ENCODE peak calls at places on chromosomes 6 and 20, in seven cellular contexts. X, T, P, G, J, V and M are unnamed samples.
A peak's percentile ranks its signal among the peaks of the same experiment; 100 is the strongest.

GRCh38 chr6:159107451-159108260 is 61.5 kb upstream of the FNDC1 start:
- DNase-seq in X (no peak), T (no peak), V (peak; percentile 32), J (no peak), G (no peak), P (no peak), M (no peak)

GRCh38 chr6:143396497-143397228 is 53.8 kb downstream of the ADAT2 start:
- DNase-seq in V (no peak), P (no peak), T (no peak), G (no peak), J (no peak), X (no peak), M (no peak)

GRCh38 chr20:62413896-62414481 is 6.9 kb upstream of the CABLES2 start:
- DNase-seq in P (no peak), T (no peak), V (no peak), G (peak; percentile 47), X (no peak), J (no peak), M (no peak)

GRCh38 chr6:101090281-101090680 is 209.2 kb upstream of the ASCC3 start:
- DNase-seq in V (no peak), J (no peak), G (no peak), T (no peak), P (no peak), X (no peak), M (no peak)

GRCh38 chr6:79750806-79751205 is 119.7 kb downstream of the SH3BGRL2 start:
- DNase-seq in J (no peak), X (no peak), G (no peak), V (no peak), P (no peak), T (no peak), M (no peak)

GRCh38 chr20:33499347-33499746 is 9.5 kb downstream of the CBFA2T2 start:
- DNase-seq in P (no peak), T (no peak), J (no peak), V (no peak), X (no peak), G (no peak), M (no peak)

GRCh38 chr20:31705598-31706597 is 16.8 kb downstream of the BCL2L1 start:
- DNase-seq in X (no peak), J (no peak), T (no peak), V (no peak), P (no peak), G (no peak), M (no peak)

GRCh38 chr20:47328841-47329448 is 27.6 kb downstream of the ZMYND8 start:
- DNase-seq in G (no peak), P (no peak), X (peak; percentile 53), J (no peak), T (no peak), V (peak; percentile 61), M (peak; percentile 78)

GRCh38 chr20:32439132-32439829 is 81.2 kb downstream of the ASXL1 start:
- DNase-seq in T (peak; percentile 13), X (no peak), G (no peak), J (no peak), V (no peak), P (no peak), M (no peak)

GRCh38 chr6:150029276-150029675 is 3.9 kb upstream of the RAET1L start:
- DNase-seq in T (no peak), X (no peak), J (no peak), P (no peak), V (no peak), G (no peak), M (no peak)

GRCh38 chr6:43172127-43173007 is 1.3 kb downstream of the SRF start:
- DNase-seq in P (peak; percentile 71), T (peak; percentile 77), G (no peak), V (peak; percentile 39), J (peak; percentile 18), X (peak; percentile 52), M (peak; percentile 74)

GRCh38 chr6:43170452-43171283 is at the start of gene SRF:
- DNase-seq in P (peak; percentile 99), J (peak; percentile 100), G (peak; percentile 67), V (peak; percentile 100), X (peak; percentile 100), T (peak; percentile 100), M (peak; percentile 99)

GRCh38 chr6:43174263-43175112 is 3.4 kb downstream of the SRF start:
- DNase-seq in P (peak; percentile 92), V (peak; percentile 97), X (peak; percentile 99), J (peak; percentile 98), G (peak; percentile 98), T (peak; percentile 99), M (peak; percentile 96)

GRCh38 chr6:43173496-43174262 is 2.6 kb downstream of the SRF start:
- DNase-seq in T (no peak), G (no peak), J (no peak), X (no peak), V (no peak), P (no peak), M (no peak)

GRCh38 chr6:43171284-43172126 is 436 bp downstream of the SRF start:
- DNase-seq in V (no peak), G (peak; percentile 75), P (peak; percentile 63), T (no peak), X (no peak), J (no peak), M (no peak)
- TF ChIP-seq POLR2A in V (no peak), G (peak; percentile 58), P (peak; percentile 66), T (no peak), X (peak; percentile 64), J (peak; percentile 58), M (peak; percentile 95)

DNA sequence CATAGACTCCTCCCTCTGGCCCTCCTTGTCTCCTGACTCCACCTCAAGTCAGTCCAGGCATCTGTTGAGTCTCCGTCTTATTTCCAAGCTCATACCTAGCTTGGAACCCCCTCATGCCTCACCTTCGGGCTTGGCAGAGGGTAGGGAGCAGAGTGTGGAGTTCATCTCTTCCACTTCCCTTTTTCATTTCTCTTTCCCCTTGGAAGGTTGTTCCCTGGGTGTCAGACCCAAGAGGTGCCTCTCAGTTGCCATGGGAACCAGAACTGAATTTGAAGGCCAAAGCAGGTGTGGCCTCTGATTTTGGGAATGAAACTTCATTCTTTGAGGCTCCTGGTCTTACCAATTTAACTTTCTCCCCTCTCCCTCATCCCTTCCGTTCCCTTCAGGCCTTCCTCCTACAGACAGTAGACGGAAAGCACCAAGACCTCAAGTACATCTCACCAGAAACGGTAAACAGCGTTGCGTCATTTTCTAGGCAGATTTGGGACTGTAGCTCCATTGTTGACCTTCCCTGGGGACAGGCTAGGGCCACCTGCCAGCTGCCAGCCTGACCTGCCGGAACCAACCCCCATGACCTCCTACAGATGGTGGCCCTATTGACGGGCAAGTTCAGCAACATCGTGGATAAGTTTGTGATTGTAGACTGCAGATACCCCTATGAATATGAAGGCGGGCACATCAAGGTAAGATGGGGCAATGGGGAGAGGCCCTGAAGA is 6.6 kb downstream of the CDC25B start:
- DNase-seq in P (no peak), J (no peak), V (no peak), T (peak; percentile 62), G (no peak), X (no peak), M (peak; percentile 91)
- H3K4me1 ChIP-seq in P (peaks cover 14% of the 10 kb centered on the region), J (peaks cover 5% of the 10 kb centered on the region), V (peaks cover 64% of the 10 kb centered on the region), T (peaks cover 9% of the 10 kb centered on the region), G (peaks cover 87% of the 10 kb centered on the region), X (peaks cover 31% of the 10 kb centered on the region), M (no peaks in the 10 kb centered on the region)

GRCh38 chr20:21384308-21384892 is 12.9 kb downstream of the NKX2-4 start:
- DNase-seq in V (no peak), X (no peak), J (no peak), T (no peak), G (no peak), P (no peak), M (no peak)
- TF ChIP-seq POLR2A in V (no peak), X (no peak), J (no peak), T (no peak), G (no peak), P (no peak), M (no peak)

DNA sequence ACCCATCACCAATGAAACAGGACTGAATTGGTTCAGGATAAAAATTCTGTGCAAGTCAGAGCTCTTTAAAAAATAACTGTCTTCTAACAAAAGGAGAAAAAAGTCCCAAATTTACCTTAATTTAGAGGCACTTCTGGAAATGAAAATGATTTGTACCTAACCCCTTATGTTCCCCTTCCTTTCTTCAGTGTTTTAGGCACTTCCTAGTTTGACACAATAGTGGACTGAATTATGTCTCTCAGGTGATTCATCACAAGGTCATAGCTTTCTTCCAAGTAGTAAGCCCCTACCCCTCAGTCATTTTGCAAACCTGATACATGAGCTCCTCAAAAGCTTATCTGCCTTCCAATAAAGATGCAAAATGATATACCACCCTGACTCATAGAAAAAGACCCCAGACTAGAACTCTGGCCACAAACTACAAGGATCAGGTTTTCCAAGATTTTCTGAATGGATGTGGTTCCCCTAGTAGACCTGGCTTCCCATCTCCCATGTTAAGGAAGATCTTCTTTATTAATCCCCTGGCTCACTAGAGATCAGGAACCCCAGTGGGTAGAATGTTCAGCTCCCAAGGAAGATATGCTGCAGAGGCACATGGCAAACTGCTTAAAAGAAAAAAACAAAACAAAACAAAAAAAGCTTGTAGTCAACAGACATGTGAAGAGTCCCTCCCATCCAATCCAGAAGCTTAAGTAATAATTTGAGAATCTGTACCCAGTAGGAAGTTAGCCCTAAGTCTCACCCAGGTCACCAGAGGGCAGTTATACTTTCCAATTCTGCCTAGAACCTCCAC is 3.6 kb downstream of the PPP1R10 start:
- DNase-seq in J (no peak), T (no peak), P (no peak), G (no peak), V (no peak), X (no peak), M (no peak)
- H3K4me1 ChIP-seq in J (no peaks in the 10 kb centered on the region), T (no peaks in the 10 kb centered on the region), P (peaks cover 11% of the 10 kb centered on the region), G (peaks cover 33% of the 10 kb centered on the region), V (peaks cover 62% of the 10 kb centered on the region), X (peaks cover 48% of the 10 kb centered on the region), M (peaks cover 10% of the 10 kb centered on the region)